ENCODE peak calls at places on chromosomes 5 and 9, in five cellular contexts. B, R, L, F and C are unnamed samples.
A peak's percentile ranks its signal among the peaks of the same experiment; 100 is the strongest.

GRCh38 chr9:107174441-107174840 is 108.6 kb upstream of the RAD23B start:
- ATAC-seq in B (no peak), R (no peak), L (no peak), F (no peak), C (peak; percentile 21)

GRCh38 chr5:158943057-158943456 is 156.7 kb downstream of the EBF1 start:
- ATAC-seq in B (peak; percentile 85), R (no peak), L (no peak), F (no peak), C (peak; percentile 77)

GRCh38 chr5:180143656-180144364 is 65.2 kb downstream of the RASGEF1C start:
- ATAC-seq in B (no peak), R (no peak), L (no peak), F (no peak), C (no peak)

GRCh38 chr5:74578356-74579044 is 62.0 kb downstream of the ENC1 start:
- ATAC-seq in B (no peak), R (peak; percentile 32), L (no peak), F (no peak), C (peak; percentile 56)

GRCh38 chr5:126503602-126504104 is 80.4 kb downstream of the GRAMD2B start:
- ATAC-seq in B (no peak), R (peak; percentile 55), L (peak; percentile 69), F (no peak), C (peak; percentile 92)

GRCh38 chr5:893137-893506 is 438 bp downstream of the TRIP13 start:
- ATAC-seq in B (peak; percentile 2), R (peak; percentile 5), L (no peak), F (peak; percentile 31), C (peak; percentile 13)

GRCh38 chr5:4124201-4124852 is 528.7 kb downstream of the IRX1 start:
- ATAC-seq in B (no peak), R (no peak), L (no peak), F (no peak), C (no peak)

GRCh38 chr5:73525606-73526005 is 27.4 kb downstream of the BTF3 start:
- ATAC-seq in B (no peak), R (no peak), L (no peak), F (no peak), C (no peak)

GRCh38 chr5:80068775-80069174 is 33.6 kb downstream of the THBS4 start:
- ATAC-seq in B (no peak), R (no peak), L (no peak), F (no peak), C (no peak)

GRCh38 chr5:139652788-139653241 is 4.7 kb downstream of the CXXC5 start:
- ATAC-seq in B (no peak), R (no peak), L (no peak), F (peak; percentile 23), C (no peak)

GRCh38 chr5:115639377-115639776 is 13.5 kb upstream of the TMED7 start:
- ATAC-seq in B (no peak), R (no peak), L (no peak), F (no peak), C (no peak)

GRCh38 chr9:129476821-129477611 is 143.9 kb downstream of the C9orf50 start:
- ATAC-seq in B (no peak), R (no peak), L (no peak), F (no peak), C (peak; percentile 31)

GRCh38 chr9:95771556-95772280 is 103.8 kb upstream of the ERCC6L2 start:
- ATAC-seq in B (no peak), R (no peak), L (peak; percentile 26), F (no peak), C (no peak)

GRCh38 chr9:72353455-72354116 is 11.4 kb downstream of the ZFAND5 start:
- ATAC-seq in B (peak; percentile 6), R (no peak), L (no peak), F (no peak), C (no peak)

GRCh38 chr9:38656896-38657295 is 36.5 kb upstream of the ANKRD18A start:
- ATAC-seq in B (no peak), R (no peak), L (no peak), F (no peak), C (no peak)

GRCh38 chr5:14745188-14745563 is 80.7 kb downstream of the OTULIN start:
- ATAC-seq in B (no peak), R (no peak), L (no peak), F (no peak), C (no peak)

GRCh38 chr9:20300430-20301115 is 321.7 kb downstream of the MLLT3 start:
- ATAC-seq in B (no peak), R (no peak), L (no peak), F (no peak), C (no peak)

GRCh38 chr5:100803391-100803790 is 99.7 kb downstream of the ST8SIA4 start:
- ATAC-seq in B (no peak), R (no peak), L (no peak), F (no peak), C (no peak)

GRCh38 chr5:74380193-74380592 is 260.3 kb downstream of the ENC1 start:
- ATAC-seq in B (no peak), R (no peak), L (no peak), F (no peak), C (no peak)

GRCh38 chr9:21580636-21581353 is 98.7 kb upstream of the IFNE start:
- ATAC-seq in B (no peak), R (no peak), L (no peak), F (no peak), C (no peak)

GRCh38 chr9:78871452-78872331 is 574.8 kb downstream of the PSAT1 start:
- ATAC-seq in B (peak; percentile 90), R (no peak), L (no peak), F (no peak), C (no peak)

GRCh38 chr5:136064510-136064909 is 35.7 kb downstream of the TGFBI start:
- ATAC-seq in B (peak; percentile 4), R (no peak), L (no peak), F (no peak), C (no peak)